ENCODE peak calls at places on chromosomes 13 and 19, in seven cellular contexts. One of them, this sample, is unnamed.

GRCh38 chr19:45100797-45101196 is 7.8 kb downstream of the PPP1R37 start:
- DNase-seq in astrocyte of the spinal cord: no peak
- DNase-seq in amniotic stem cell: no peak
- DNase-seq in AG10803: no peak
- DNase-seq in Calu3: peak
- DNase-seq in tibial nerve: no peak
- DNase-seq in cardiac muscle cell: no peak
- DNase-seq in this sample: no peak

GRCh38 chr13:98751397-98752110 is 918 bp downstream of the SLC15A1 start:
- DNase-seq in astrocyte of the spinal cord: peak
- DNase-seq in amniotic stem cell: no peak
- DNase-seq in AG10803: peak
- DNase-seq in Calu3: no peak
- DNase-seq in tibial nerve: no peak
- DNase-seq in cardiac muscle cell: peak
- DNase-seq in this sample: no peak

GRCh38 chr13:72686766-72687165 is 40.7 kb downstream of the MZT1 start:
- DNase-seq in astrocyte of the spinal cord: no peak
- DNase-seq in amniotic stem cell: no peak
- DNase-seq in AG10803: no peak
- DNase-seq in Calu3: no peak
- DNase-seq in tibial nerve: no peak
- DNase-seq in cardiac muscle cell: no peak
- DNase-seq in this sample: no peak

GRCh38 chr13:109779074-109779473 is 7.3 kb downstream of the IRS2 start:
- DNase-seq in astrocyte of the spinal cord: peak
- DNase-seq in amniotic stem cell: no peak
- DNase-seq in AG10803: no peak
- DNase-seq in Calu3: no peak
- DNase-seq in tibial nerve: no peak
- DNase-seq in cardiac muscle cell: no peak
- DNase-seq in this sample: no peak

GRCh38 chr13:79226938-79227337 is 179.1 kb downstream of the RBM26 start:
- DNase-seq in astrocyte of the spinal cord: no peak
- DNase-seq in amniotic stem cell: no peak
- DNase-seq in AG10803: no peak
- DNase-seq in Calu3: no peak
- DNase-seq in tibial nerve: no peak
- DNase-seq in cardiac muscle cell: peak
- DNase-seq in this sample: no peak

GRCh38 chr19:53980553-53981407 is 10.7 kb upstream of the CACNG6 start:
- DNase-seq in astrocyte of the spinal cord: peak
- DNase-seq in amniotic stem cell: no peak
- DNase-seq in AG10803: no peak
- DNase-seq in Calu3: peak
- DNase-seq in tibial nerve: no peak
- DNase-seq in cardiac muscle cell: peak
- DNase-seq in this sample: no peak

GRCh38 chr13:22498006-22498405 is 682.8 kb upstream of the SGCG start:
- DNase-seq in astrocyte of the spinal cord: no peak
- DNase-seq in amniotic stem cell: no peak
- DNase-seq in AG10803: no peak
- DNase-seq in Calu3: no peak
- DNase-seq in tibial nerve: no peak
- DNase-seq in cardiac muscle cell: no peak
- DNase-seq in this sample: no peak

GRCh38 chr13:25843692-25844091 is 208.1 kb downstream of the SHISA2 start:
- DNase-seq in astrocyte of the spinal cord: no peak
- DNase-seq in amniotic stem cell: no peak
- DNase-seq in AG10803: no peak
- DNase-seq in Calu3: no peak
- DNase-seq in tibial nerve: no peak
- DNase-seq in cardiac muscle cell: no peak
- DNase-seq in this sample: no peak

GRCh38 chr19:54017266-54017665 is 25.8 kb downstream of the CACNG6 start:
- DNase-seq in astrocyte of the spinal cord: no peak
- DNase-seq in amniotic stem cell: no peak
- DNase-seq in AG10803: peak
- DNase-seq in Calu3: no peak
- DNase-seq in tibial nerve: no peak
- DNase-seq in cardiac muscle cell: no peak
- DNase-seq in this sample: no peak

GRCh38 chr19:3986260-3987041 is 1.2 kb upstream of the EEF2 start:
- DNase-seq in astrocyte of the spinal cord: peak
- DNase-seq in amniotic stem cell: peak
- DNase-seq in AG10803: peak
- DNase-seq in Calu3: peak
- DNase-seq in tibial nerve: peak
- DNase-seq in cardiac muscle cell: peak
- DNase-seq in this sample: no peak

GRCh38 chr13:41544824-41545707 is 87.7 kb downstream of the RGCC start:
- DNase-seq in astrocyte of the spinal cord: peak
- DNase-seq in amniotic stem cell: no peak
- DNase-seq in AG10803: peak
- DNase-seq in Calu3: no peak
- DNase-seq in tibial nerve: no peak
- DNase-seq in cardiac muscle cell: no peak
- DNase-seq in this sample: no peak

GRCh38 chr19:19185853-19186728 is 5.9 kb downstream of the BORCS8 start:
- DNase-seq in astrocyte of the spinal cord: no peak
- DNase-seq in amniotic stem cell: no peak
- DNase-seq in AG10803: peak
- DNase-seq in Calu3: peak
- DNase-seq in tibial nerve: no peak
- DNase-seq in cardiac muscle cell: peak
- DNase-seq in this sample: no peak

GRCh38 chr19:33447336-33448158 is 74.0 kb downstream of the CEBPG start:
- DNase-seq in astrocyte of the spinal cord: no peak
- DNase-seq in amniotic stem cell: no peak
- DNase-seq in AG10803: no peak
- DNase-seq in Calu3: no peak
- DNase-seq in tibial nerve: no peak
- DNase-seq in cardiac muscle cell: no peak
- DNase-seq in this sample: no peak

GRCh38 chr19:57395710-57396109 is 6.1 kb downstream of the ZNF548 start:
- DNase-seq in astrocyte of the spinal cord: no peak
- DNase-seq in amniotic stem cell: no peak
- DNase-seq in AG10803: no peak
- DNase-seq in Calu3: no peak
- DNase-seq in tibial nerve: no peak
- DNase-seq in cardiac muscle cell: no peak
- DNase-seq in this sample: no peak

GRCh38 chr13:110713981-110714797 is 689 bp downstream of the ING1 start:
- DNase-seq in astrocyte of the spinal cord: peak
- DNase-seq in amniotic stem cell: no peak
- DNase-seq in AG10803: no peak
- DNase-seq in Calu3: no peak
- DNase-seq in tibial nerve: peak
- DNase-seq in cardiac muscle cell: peak
- DNase-seq in this sample: peak

GRCh38 chr19:28168557-28168956 is 1044.4 kb downstream of the UQCRFS1 start:
- DNase-seq in astrocyte of the spinal cord: peak
- DNase-seq in amniotic stem cell: no peak
- DNase-seq in AG10803: no peak
- DNase-seq in Calu3: no peak
- DNase-seq in tibial nerve: no peak
- DNase-seq in cardiac muscle cell: no peak
- DNase-seq in this sample: no peak

GRCh38 chr19:3441089-3441985 is 39.0 kb downstream of the SMIM24 start:
- DNase-seq in astrocyte of the spinal cord: no peak
- DNase-seq in amniotic stem cell: no peak
- DNase-seq in AG10803: no peak
- DNase-seq in Calu3: no peak
- DNase-seq in tibial nerve: no peak
- DNase-seq in cardiac muscle cell: no peak
- DNase-seq in this sample: no peak

This sample was measured in uterus.